ENCODE peak calls at places on chromosomes 11 and 22, in nine cellular contexts. C is endodermal cell, D is choroid plexus epithelial cell, F is dorsolateral prefrontal cortex, K is upper lobe of left lung, X is A549, A is stomach, Y is adrenal gland, Q is tibial artery. S is an unnamed sample.

GRCh38 chr22:24140357-24140756 is 40.9 kb upstream of the SUSD2 start:
- DNase-seq in C (no peak), D (no peak), F (peak; percentile 33), K (no peak), X (no peak), A (no peak), Y (no peak), Q (peak; percentile 81), S (no peak)

GRCh38 chr11:23078289-23078971 is 218.2 kb upstream of the CCDC179 start:
- DNase-seq in C (no peak), D (peak; percentile 66), F (no peak), K (no peak), X (no peak), A (no peak), Y (no peak), Q (no peak), S (peak; percentile 68)

GRCh38 chr11:118902336-118903203 is 18.9 kb downstream of the CXCR5 start:
- DNase-seq in C (no peak), D (no peak), F (no peak), K (no peak), X (no peak), A (no peak), Y (no peak), Q (no peak), S (no peak)

GRCh38 chr11:59822989-59823566 is 12.5 kb upstream of the MRPL16 start:
- DNase-seq in C (peak; percentile 59), D (peak; percentile 76), F (no peak), K (peak; percentile 41), X (peak; percentile 32), A (peak; percentile 53), Y (peak; percentile 56), Q (no peak), S (peak; percentile 34)

GRCh38 chr11:45285289-45285828 is 782 bp downstream of the SYT13 start:
- DNase-seq in C (peak; percentile 67), D (no peak), F (no peak), K (no peak), X (no peak), A (no peak), Y (no peak), Q (no peak), S (no peak)

GRCh38 chr11:42085736-42086135 is 626.3 kb upstream of the LRRC4C start:
- DNase-seq in C (no peak), D (no peak), F (no peak), K (no peak), X (no peak), A (no peak), Y (peak; percentile 8), Q (no peak), S (no peak)

GRCh38 chr22:47599753-47600152 is 837.3 kb downstream of the TBC1D22A start:
- DNase-seq in C (no peak), D (no peak), F (no peak), K (no peak), X (no peak), A (peak; percentile 8), Y (no peak), Q (no peak), S (no peak)

GRCh38 chr22:23226497-23226850 is 46.2 kb downstream of the BCR start:
- DNase-seq in C (no peak), D (peak; percentile 28), F (no peak), K (no peak), X (no peak), A (no peak), Y (no peak), Q (no peak), S (no peak)

GRCh38 chr11:116830184-116830912 is 641 bp downstream of the APOC3 start:
- DNase-seq in C (no peak), D (no peak), F (no peak), K (no peak), X (no peak), A (no peak), Y (no peak), Q (no peak), S (no peak)

GRCh38 chr11:78200553-78200952 is 11.8 kb downstream of the USP35 start:
- DNase-seq in C (no peak), D (no peak), F (no peak), K (no peak), X (no peak), A (no peak), Y (no peak), Q (no peak), S (no peak)

GRCh38 chr11:121206810-121207209 is 85.8 kb upstream of the SC5D start:
- DNase-seq in C (no peak), D (no peak), F (no peak), K (no peak), X (no peak), A (no peak), Y (no peak), Q (no peak), S (no peak)

GRCh38 chr11:76410771-76411423 is 29.8 kb downstream of the GVQW3 start:
- DNase-seq in C (peak; percentile 10), D (no peak), F (no peak), K (no peak), X (no peak), A (no peak), Y (no peak), Q (no peak), S (no peak)

GRCh38 chr11:109849946-109850345 is 243.2 kb upstream of the ZC3H12C start:
- DNase-seq in C (no peak), D (no peak), F (no peak), K (no peak), X (no peak), A (no peak), Y (no peak), Q (no peak), S (no peak)

GRCh38 chr11:48109046-48109666 is 107.5 kb upstream of the OR4B1 start:
- DNase-seq in C (no peak), D (peak; percentile 80), F (no peak), K (no peak), X (peak; percentile 71), A (no peak), Y (no peak), Q (no peak), S (peak; percentile 64)

GRCh38 chr22:24086310-24086709 is 75.2 kb downstream of the CABIN1 start:
- DNase-seq in C (no peak), D (no peak), F (no peak), K (peak; percentile 20), X (no peak), A (no peak), Y (no peak), Q (peak; percentile 51), S (no peak)

DNA sequence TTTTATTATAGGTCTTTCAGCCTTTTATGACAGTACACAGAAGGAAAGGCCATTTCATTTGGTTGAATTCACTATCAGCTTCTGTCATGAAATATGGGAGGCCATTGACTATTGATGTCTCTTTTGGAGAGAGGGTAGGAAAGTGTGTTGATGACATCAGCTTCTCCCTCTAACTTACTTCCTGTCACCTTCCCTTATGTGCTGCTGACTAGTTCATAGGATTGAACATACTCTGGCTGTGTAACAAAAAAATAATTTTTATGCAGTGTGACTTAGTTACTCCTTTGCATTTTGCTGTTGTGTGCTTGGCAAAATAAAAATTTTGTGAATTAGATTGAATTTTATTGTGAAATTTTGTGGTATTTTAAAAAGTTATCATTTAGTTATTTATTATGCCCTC is 769.2 kb downstream of the METTL15 start:
- DNase-seq in C (no peak), D (no peak), F (no peak), K (no peak), X (no peak), A (no peak), Y (no peak), Q (no peak), S (no peak)
- H3K4me3 ChIP-seq in C (no peak overlapping the region), D (no peak overlapping the region), F (no peak overlapping the region), K (no peak overlapping the region), X (no peak overlapping the region), A (no peak overlapping the region), Y (no peak overlapping the region), Q (no peak overlapping the region), S (no peak overlapping the region)

GRCh38 chr11:71449596-71449995 is 1.4 kb upstream of the DHCR7 start:
- DNase-seq in C (peak; percentile 72), D (no peak), F (no peak), K (no peak), X (no peak), A (no peak), Y (no peak), Q (peak; percentile 16), S (no peak)
- H3K4me3 ChIP-seq in C (peak overlapping the region; percentile 92), D (peak overlapping the region; percentile 74), F (peak overlapping the region; percentile 77), K (peak overlapping the region; percentile 64), X (peak overlapping the region; percentile 75), A (peak overlapping the region; percentile 74), Y (no peak overlapping the region), Q (peak overlapping the region; percentile 59), S (peak overlapping the region; percentile 83)

GRCh38 chr11:1675536-1676253 is 21.3 kb upstream of the KRTAP5-6 start:
- DNase-seq in C (peak; percentile 5), D (no peak), F (no peak), K (no peak), X (no peak), A (no peak), Y (no peak), Q (no peak), S (no peak)

GRCh38 chr11:1673841-1674193 is 23.2 kb upstream of the KRTAP5-6 start:
- DNase-seq in C (no peak), D (no peak), F (no peak), K (no peak), X (no peak), A (no peak), Y (no peak), Q (no peak), S (no peak)

GRCh38 chr11:1676254-1676740 is 20.7 kb upstream of the KRTAP5-6 start:
- DNase-seq in C (peak; percentile 11), D (no peak), F (no peak), K (no peak), X (no peak), A (no peak), Y (no peak), Q (no peak), S (no peak)

GRCh38 chr11:1674194-1674878 is 22.7 kb upstream of the KRTAP5-6 start:
- DNase-seq in C (peak; percentile 37), D (no peak), F (no peak), K (no peak), X (no peak), A (no peak), Y (peak; percentile 16), Q (no peak), S (no peak)

GRCh38 chr11:1674879-1675235 is 22.1 kb upstream of the KRTAP5-6 start:
- DNase-seq in C (no peak), D (no peak), F (no peak), K (no peak), X (no peak), A (no peak), Y (no peak), Q (peak; percentile 43), S (no peak)
- H3K4me3 ChIP-seq in C (no peak overlapping the region), D (no peak overlapping the region), F (no peak overlapping the region), K (no peak overlapping the region), X (no peak overlapping the region), A (no peak overlapping the region), Y (no peak overlapping the region), Q (no peak overlapping the region), S (no peak overlapping the region)

DNA sequence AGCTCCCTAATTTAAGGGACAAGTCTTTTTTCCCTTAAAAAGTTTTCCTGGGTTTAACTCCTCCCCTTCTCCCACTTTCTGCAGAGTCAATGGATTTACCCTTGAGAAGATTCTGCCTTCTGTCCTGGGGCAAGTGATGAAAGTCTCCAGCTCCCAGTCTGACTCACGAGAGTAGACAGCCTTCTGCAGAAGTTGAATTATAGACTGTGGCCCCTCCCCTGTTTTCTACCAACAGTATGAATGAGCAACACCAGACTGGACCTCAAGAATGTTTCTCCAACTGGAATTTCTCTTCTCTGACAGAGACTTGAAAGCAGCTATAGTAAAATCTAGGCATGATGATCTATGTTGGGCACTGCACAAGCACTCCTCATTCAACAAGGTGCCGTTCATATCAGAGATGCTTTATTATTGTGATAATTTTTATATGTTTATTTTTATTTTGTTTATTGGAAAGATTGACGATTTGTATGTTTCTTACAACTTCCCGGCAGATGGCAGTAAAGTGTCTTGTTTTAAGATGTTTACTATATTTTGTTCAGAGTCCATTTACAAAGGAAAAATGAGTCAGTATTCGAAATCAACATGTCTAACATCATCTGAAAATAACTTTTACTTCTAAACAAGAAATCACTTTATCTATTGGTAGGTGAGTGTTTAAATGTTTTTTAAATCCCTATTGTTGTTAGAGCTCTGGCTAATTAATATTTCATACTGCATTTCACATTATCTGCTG is 56.6 kb downstream of the LMO2 start:
- DNase-seq in C (no peak), D (peak; percentile 71), F (no peak), K (no peak), X (peak; percentile 35), A (no peak), Y (peak; percentile 63), Q (no peak), S (peak; percentile 72)
- H3K4me3 ChIP-seq in C (no peak overlapping the region), D (no peak overlapping the region), F (peak overlapping the region; percentile 39), K (no peak overlapping the region), X (no peak overlapping the region), A (no peak overlapping the region), Y (no peak overlapping the region), Q (no peak overlapping the region), S (no peak overlapping the region)

S was measured in astrocyte of the spinal cord.